ENCODE peak calls at places on chromosomes 16 and 17, in ten cellular contexts. L, P, X, F, V, J, I, D, O and G are unnamed samples.

GRCh38 chr17:65015855-65016254 is 40.7 kb downstream of the GNA13 start:
- DNase-seq in P (no peak), J (no peak), L (no peak), D (no peak), F (no peak), V (no peak), X (no peak), I (no peak), O (no peak), G (no peak)

GRCh38 chr16:25553711-25554436 is 137.9 kb upstream of the HS3ST4 start:
- DNase-seq in X (no peak), F (no peak), D (peak; percentile 4), O (no peak), J (no peak), V (peak; percentile 17), I (peak; percentile 78), P (no peak), L (no peak), G (no peak)

GRCh38 chr17:4177732-4178131 is 34.7 kb downstream of the CYB5D2 start:
- DNase-seq in D (no peak), V (no peak), J (no peak), L (no peak), F (no peak), X (no peak), O (no peak), P (no peak), I (no peak), G (no peak)

GRCh38 chr17:49365667-49366066 is 3.6 kb upstream of the ZNF652 start:
- DNase-seq in I (no peak), J (no peak), D (peak; percentile 69), X (no peak), V (no peak), P (no peak), L (no peak), O (peak; percentile 88), F (no peak), G (no peak)

GRCh38 chr16:53055603-53056527 is 1.1 kb downstream of the CHD9 start:
- DNase-seq in O (peak; percentile 84), I (peak; percentile 47), L (peak; percentile 45), F (peak; percentile 41), D (peak; percentile 71), J (no peak), X (peak; percentile 37), P (peak; percentile 59), V (peak; percentile 72), G (no peak)

GRCh38 chr16:86074651-86075487 is 175.9 kb downstream of the IRF8 start:
- DNase-seq in L (peak; percentile 11), V (peak; percentile 61), D (no peak), O (peak; percentile 88), F (no peak), I (peak; percentile 1), J (no peak), X (no peak), P (no peak), G (no peak)

GRCh38 chr16:54965464-54965863 is 34.8 kb downstream of the IRX5 start:
- DNase-seq in O (no peak), P (no peak), J (no peak), L (no peak), X (no peak), F (no peak), D (no peak), V (no peak), I (no peak), G (no peak)

GRCh38 chr16:72902276-72902675 is 145.7 kb downstream of the ZFHX3 start:
- DNase-seq in P (no peak), D (no peak), J (no peak), L (no peak), I (no peak), V (no peak), X (no peak), O (no peak), F (no peak), G (no peak)

GRCh38 chr17:10620823-10621222 is 36.3 kb downstream of the MYH3 start:
- DNase-seq in D (no peak), J (no peak), F (no peak), P (no peak), L (no peak), V (no peak), I (peak; percentile 83), O (no peak), X (peak; percentile 22), G (no peak)

GRCh38 chr17:28644782-28645575 is at the start of gene BLTP2:
- DNase-seq in V (peak; percentile 92), X (peak; percentile 95), J (peak; percentile 99), P (peak; percentile 88), I (peak; percentile 93), L (peak; percentile 94), F (peak; percentile 88), D (peak; percentile 96), O (peak; percentile 99), G (peak; percentile 90)

GRCh38 chr17:64535357-64535756 is 28.6 kb downstream of the CEP95 start:
- DNase-seq in I (no peak), L (no peak), O (no peak), X (no peak), P (no peak), F (no peak), V (no peak), J (no peak), D (no peak), G (no peak)

GRCh38 chr17:39225974-39226683 is 384 bp upstream of the STAC2 start:
- DNase-seq in D (peak; percentile 78), F (peak; percentile 80), V (peak; percentile 20), O (peak; percentile 100), X (peak; percentile 50), J (peak; percentile 65), L (peak; percentile 85), P (peak; percentile 43), I (no peak), G (peak; percentile 97)

GRCh38 chr16:138049-138417 is 440 bp downstream of the NPRL3 start:
- DNase-seq in X (no peak), F (peak; percentile 63), J (peak; percentile 48), I (no peak), L (peak; percentile 24), P (no peak), O (peak; percentile 72), D (peak; percentile 49), V (no peak), G (no peak)

GRCh38 chr17:13266596-13266995 is 248.8 kb upstream of the ELAC2 start:
- DNase-seq in L (no peak), F (no peak), V (peak; percentile 16), P (no peak), D (peak; percentile 1), X (no peak), J (no peak), I (no peak), O (no peak), G (no peak)

GRCh38 chr17:47850692-47851573 is at the start of gene SP6:
- DNase-seq in X (peak; percentile 85), L (no peak), F (peak; percentile 75), D (peak; percentile 99), O (peak; percentile 98), P (no peak), J (peak; percentile 70), I (peak; percentile 92), V (peak; percentile 51), G (no peak)

GRCh38 chr16:5509336-5509735 is 411.7 kb upstream of the EEF2KMT start:
- DNase-seq in D (no peak), F (no peak), L (no peak), V (no peak), J (no peak), I (no peak), X (no peak), P (no peak), O (no peak), G (no peak)

GRCh38 chr17:63436523-63437110 is 9.5 kb downstream of the CYB561 start:
- DNase-seq in D (no peak), I (no peak), L (no peak), V (no peak), X (no peak), J (no peak), P (no peak), F (no peak), O (peak; percentile 83), G (no peak)
- TF ChIP-seq CTCF in D (no peak), I (no peak), L (no peak), V (no peak), X (no peak), J (peak; percentile 21), P (no peak), F (no peak), O (peak; percentile 52), G (peak; percentile 20)

GRCh38 chr17:35116845-35117244 is 2.8 kb downstream of the RAD51D start:
- DNase-seq in I (no peak), X (no peak), J (no peak), P (no peak), O (peak; percentile 77), D (no peak), V (no peak), L (no peak), F (no peak), G (no peak)
- TF ChIP-seq CTCF in I (no peak), X (no peak), J (no peak), P (no peak), O (peak; percentile 36), D (no peak), V (no peak), L (no peak), F (no peak), G (no peak)

GRCh38 chr16:78007121-78007520 is 15.2 kb upstream of the CLEC3A start:
- DNase-seq in O (no peak), V (no peak), I (no peak), X (no peak), F (no peak), J (no peak), L (no peak), D (no peak), P (no peak), G (no peak)

GRCh38 chr16:78004501-78004900 is 17.8 kb upstream of the CLEC3A start:
- DNase-seq in D (no peak), L (no peak), F (no peak), P (no peak), I (no peak), J (no peak), X (no peak), O (no peak), V (no peak), G (no peak)

GRCh38 chr16:78002915-78003538 is 19.3 kb upstream of the CLEC3A start:
- DNase-seq in J (peak; percentile 83), F (peak; percentile 81), P (peak; percentile 74), V (peak; percentile 90), D (peak; percentile 87), X (peak; percentile 64), I (peak; percentile 73), O (peak; percentile 98), L (peak; percentile 70), G (no peak)

GRCh38 chr16:78005881-78006280 is 16.5 kb upstream of the CLEC3A start:
- DNase-seq in I (no peak), J (peak; percentile 29), O (peak; percentile 68), L (no peak), P (no peak), V (no peak), D (peak; percentile 22), F (no peak), X (no peak), G (no peak)
- TF ChIP-seq CTCF in I (peak; percentile 26), J (peak; percentile 44), O (peak; percentile 67), L (no peak), P (no peak), V (peak; percentile 13), D (no peak), F (peak; percentile 28), X (no peak), G (peak; percentile 11)

DNA sequence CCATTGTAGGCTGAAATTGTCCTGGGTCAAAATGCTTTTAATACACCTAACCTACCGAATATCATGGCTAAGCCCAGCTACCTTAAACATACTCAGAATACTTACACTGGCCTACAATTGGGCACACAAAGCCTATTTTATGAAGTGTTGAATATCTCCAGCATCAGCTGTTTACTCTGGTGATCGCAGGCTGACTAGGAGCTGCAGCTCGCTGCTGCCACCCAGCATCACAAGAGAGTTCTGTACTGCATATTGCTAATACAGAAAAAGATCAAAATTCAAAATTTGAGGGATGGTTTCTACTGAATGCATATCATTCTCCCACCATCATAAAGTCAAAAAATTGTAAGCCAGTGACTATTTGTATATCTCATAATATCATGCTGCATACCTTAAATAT is 55.3 kb downstream of the ULK2 start:
- DNase-seq in O (peak; percentile 59), X (no peak), L (no peak), I (no peak), J (no peak), V (peak; percentile 10), F (no peak), D (peak; percentile 37), P (no peak), G (no peak)
- TF ChIP-seq CTCF in O (peak; percentile 67), X (peak; percentile 25), L (no peak), I (peak; percentile 40), J (peak; percentile 36), V (peak; percentile 31), F (no peak), D (peak; percentile 66), P (no peak), G (peak; percentile 36)